ENCODE peak calls at places on chromosomes 12 and 14, in ten cellular contexts. One of them, this sample, is unnamed.

GRCh38 chr14:94485944-94486841 is 10.2 kb upstream of the SERPINA9 start:
- DNase-seq in Peyer's patch: peak
- DNase-seq in dorsolateral prefrontal cortex: peak
- DNase-seq in NCI-H1092: no peak
- DNase-seq in KG1: no peak
- DNase-seq in PC-3: peak
- DNase-seq in GM04504: peak
- DNase-seq in NAMALWA: peak
- DNase-seq in endodermal cell: peak
- DNase-seq in activated T-cell treated with anti-CD3 and anti-CD28 coated beads, Interleukin-2, amount 50 U/mL, for 72 hours: peak
- DNase-seq in this sample: peak

GRCh38 chr12:6263931-6264330 is 46.6 kb upstream of the PLEKHG6 start:
- DNase-seq in Peyer's patch: peak
- DNase-seq in dorsolateral prefrontal cortex: no peak
- DNase-seq in NCI-H1092: no peak
- DNase-seq in KG1: no peak
- DNase-seq in PC-3: no peak
- DNase-seq in GM04504: no peak
- DNase-seq in NAMALWA: no peak
- DNase-seq in endodermal cell: peak
- DNase-seq in activated T-cell treated with anti-CD3 and anti-CD28 coated beads, Interleukin-2, amount 50 U/mL, for 72 hours: no peak
- DNase-seq in this sample: no peak

GRCh38 chr14:105536691-105537579 is 10.6 kb downstream of the TMEM121 start:
- DNase-seq in Peyer's patch: no peak
- DNase-seq in dorsolateral prefrontal cortex: no peak
- DNase-seq in NCI-H1092: peak
- DNase-seq in KG1: no peak
- DNase-seq in PC-3: peak
- DNase-seq in GM04504: no peak
- DNase-seq in NAMALWA: no peak
- DNase-seq in endodermal cell: no peak
- DNase-seq in activated T-cell treated with anti-CD3 and anti-CD28 coated beads, Interleukin-2, amount 50 U/mL, for 72 hours: no peak
- DNase-seq in this sample: no peak

GRCh38 chr12:56581418-56582145 is 48.5 kb downstream of the BAZ2A start:
- DNase-seq in Peyer's patch: no peak
- DNase-seq in dorsolateral prefrontal cortex: no peak
- DNase-seq in NCI-H1092: no peak
- DNase-seq in KG1: no peak
- DNase-seq in PC-3: peak
- DNase-seq in GM04504: no peak
- DNase-seq in NAMALWA: no peak
- DNase-seq in endodermal cell: no peak
- DNase-seq in activated T-cell treated with anti-CD3 and anti-CD28 coated beads, Interleukin-2, amount 50 U/mL, for 72 hours: peak
- DNase-seq in this sample: no peak

GRCh38 chr12:53736602-53737493 is 9.6 kb upstream of the CALCOCO1 start:
- DNase-seq in Peyer's patch: peak
- DNase-seq in dorsolateral prefrontal cortex: no peak
- DNase-seq in NCI-H1092: no peak
- DNase-seq in KG1: no peak
- DNase-seq in PC-3: no peak
- DNase-seq in GM04504: no peak
- DNase-seq in NAMALWA: no peak
- DNase-seq in endodermal cell: no peak
- DNase-seq in activated T-cell treated with anti-CD3 and anti-CD28 coated beads, Interleukin-2, amount 50 U/mL, for 72 hours: no peak
- DNase-seq in this sample: no peak

GRCh38 chr12:101925352-101925751 is 48.0 kb downstream of the DRAM1 start:
- DNase-seq in Peyer's patch: no peak
- DNase-seq in dorsolateral prefrontal cortex: no peak
- DNase-seq in NCI-H1092: no peak
- DNase-seq in KG1: no peak
- DNase-seq in PC-3: peak
- DNase-seq in GM04504: peak
- DNase-seq in NAMALWA: no peak
- DNase-seq in endodermal cell: no peak
- DNase-seq in activated T-cell treated with anti-CD3 and anti-CD28 coated beads, Interleukin-2, amount 50 U/mL, for 72 hours: no peak
- DNase-seq in this sample: no peak

GRCh38 chr14:71726639-71727085 is 205.6 kb upstream of the RGS6 start:
- DNase-seq in Peyer's patch: no peak
- DNase-seq in dorsolateral prefrontal cortex: no peak
- DNase-seq in NCI-H1092: no peak
- DNase-seq in KG1: no peak
- DNase-seq in PC-3: no peak
- DNase-seq in GM04504: no peak
- DNase-seq in NAMALWA: no peak
- DNase-seq in endodermal cell: no peak
- DNase-seq in activated T-cell treated with anti-CD3 and anti-CD28 coated beads, Interleukin-2, amount 50 U/mL, for 72 hours: no peak
- DNase-seq in this sample: no peak

GRCh38 chr14:66076166-66076565 is 410.0 kb upstream of the CCDC196 start:
- DNase-seq in Peyer's patch: no peak
- DNase-seq in dorsolateral prefrontal cortex: no peak
- DNase-seq in NCI-H1092: no peak
- DNase-seq in KG1: no peak
- DNase-seq in PC-3: no peak
- DNase-seq in GM04504: no peak
- DNase-seq in NAMALWA: no peak
- DNase-seq in endodermal cell: no peak
- DNase-seq in activated T-cell treated with anti-CD3 and anti-CD28 coated beads, Interleukin-2, amount 50 U/mL, for 72 hours: no peak
- DNase-seq in this sample: no peak

GRCh38 chr12:118055865-118056773 is 4.9 kb downstream of the WSB2 start:
- DNase-seq in Peyer's patch: no peak
- DNase-seq in dorsolateral prefrontal cortex: no peak
- DNase-seq in NCI-H1092: peak
- DNase-seq in KG1: no peak
- DNase-seq in PC-3: peak
- DNase-seq in GM04504: no peak
- DNase-seq in NAMALWA: no peak
- DNase-seq in endodermal cell: no peak
- DNase-seq in activated T-cell treated with anti-CD3 and anti-CD28 coated beads, Interleukin-2, amount 50 U/mL, for 72 hours: no peak
- DNase-seq in this sample: no peak

GRCh38 chr14:37116933-37117844 is 55.2 kb downstream of the SLC25A21 start:
- DNase-seq in Peyer's patch: no peak
- DNase-seq in dorsolateral prefrontal cortex: no peak
- DNase-seq in NCI-H1092: no peak
- DNase-seq in KG1: no peak
- DNase-seq in PC-3: peak
- DNase-seq in GM04504: peak
- DNase-seq in NAMALWA: no peak
- DNase-seq in endodermal cell: no peak
- DNase-seq in activated T-cell treated with anti-CD3 and anti-CD28 coated beads, Interleukin-2, amount 50 U/mL, for 72 hours: no peak
- DNase-seq in this sample: no peak

GRCh38 chr12:89943461-89943860 is 234.8 kb upstream of the ATP2B1 start:
- DNase-seq in Peyer's patch: no peak
- DNase-seq in dorsolateral prefrontal cortex: no peak
- DNase-seq in NCI-H1092: no peak
- DNase-seq in KG1: no peak
- DNase-seq in PC-3: no peak
- DNase-seq in GM04504: no peak
- DNase-seq in NAMALWA: no peak
- DNase-seq in endodermal cell: no peak
- DNase-seq in activated T-cell treated with anti-CD3 and anti-CD28 coated beads, Interleukin-2, amount 50 U/mL, for 72 hours: no peak
- DNase-seq in this sample: no peak

GRCh38 chr14:101853455-101854018 is 92.0 kb downstream of the PPP2R5C start:
- DNase-seq in Peyer's patch: no peak
- DNase-seq in dorsolateral prefrontal cortex: no peak
- DNase-seq in NCI-H1092: no peak
- DNase-seq in KG1: no peak
- DNase-seq in PC-3: no peak
- DNase-seq in GM04504: no peak
- DNase-seq in NAMALWA: no peak
- DNase-seq in endodermal cell: no peak
- DNase-seq in activated T-cell treated with anti-CD3 and anti-CD28 coated beads, Interleukin-2, amount 50 U/mL, for 72 hours: no peak
- DNase-seq in this sample: no peak

GRCh38 chr12:131775904-131776889 is 52.0 kb upstream of the MMP17 start:
- DNase-seq in Peyer's patch: no peak
- DNase-seq in dorsolateral prefrontal cortex: no peak
- DNase-seq in NCI-H1092: no peak
- DNase-seq in KG1: no peak
- DNase-seq in PC-3: no peak
- DNase-seq in GM04504: no peak
- DNase-seq in NAMALWA: no peak
- DNase-seq in endodermal cell: no peak
- DNase-seq in activated T-cell treated with anti-CD3 and anti-CD28 coated beads, Interleukin-2, amount 50 U/mL, for 72 hours: peak
- DNase-seq in this sample: no peak

GRCh38 chr12:83018063-83018462 is 331.4 kb downstream of the TMTC2 start:
- DNase-seq in Peyer's patch: no peak
- DNase-seq in dorsolateral prefrontal cortex: no peak
- DNase-seq in NCI-H1092: no peak
- DNase-seq in KG1: no peak
- DNase-seq in PC-3: no peak
- DNase-seq in GM04504: no peak
- DNase-seq in NAMALWA: no peak
- DNase-seq in endodermal cell: no peak
- DNase-seq in activated T-cell treated with anti-CD3 and anti-CD28 coated beads, Interleukin-2, amount 50 U/mL, for 72 hours: no peak
- DNase-seq in this sample: no peak

GRCh38 chr14:105267820-105268548 is 19.7 kb downstream of the BTBD6 start:
- DNase-seq in Peyer's patch: no peak
- DNase-seq in dorsolateral prefrontal cortex: no peak
- DNase-seq in NCI-H1092: no peak
- DNase-seq in KG1: no peak
- DNase-seq in PC-3: peak
- DNase-seq in GM04504: no peak
- DNase-seq in NAMALWA: no peak
- DNase-seq in endodermal cell: peak
- DNase-seq in activated T-cell treated with anti-CD3 and anti-CD28 coated beads, Interleukin-2, amount 50 U/mL, for 72 hours: no peak
- DNase-seq in this sample: no peak

GRCh38 chr14:59424707-59425106 is 40.5 kb downstream of the GPR135 start:
- DNase-seq in Peyer's patch: no peak
- DNase-seq in dorsolateral prefrontal cortex: no peak
- DNase-seq in NCI-H1092: no peak
- DNase-seq in KG1: no peak
- DNase-seq in PC-3: no peak
- DNase-seq in GM04504: no peak
- DNase-seq in NAMALWA: no peak
- DNase-seq in endodermal cell: no peak
- DNase-seq in activated T-cell treated with anti-CD3 and anti-CD28 coated beads, Interleukin-2, amount 50 U/mL, for 72 hours: no peak
- DNase-seq in this sample: no peak

GRCh38 chr14:61321385-61322010 is at the start of gene PRKCH:
- DNase-seq in Peyer's patch: peak
- DNase-seq in dorsolateral prefrontal cortex: no peak
- DNase-seq in NCI-H1092: peak
- DNase-seq in KG1: peak
- DNase-seq in PC-3: peak
- DNase-seq in GM04504: no peak
- DNase-seq in NAMALWA: no peak
- DNase-seq in endodermal cell: peak
- DNase-seq in activated T-cell treated with anti-CD3 and anti-CD28 coated beads, Interleukin-2, amount 50 U/mL, for 72 hours: peak
- DNase-seq in this sample: peak